ENCODE peak calls at places on chromosomes 1 and 21, in five cellular contexts. P is breast epithelium, M is Panc1, A is transverse colon, W is HCT116. F is an unnamed sample.
A peak's percentile ranks its signal among the peaks of the same experiment; 100 is the strongest.

GRCh38 chr1:98119793-98120192 is 199.0 kb upstream of the DPYD start:
- DNase-seq in P (no peak), M (no peak), A (no peak), W (no peak), F (no peak)

GRCh38 chr1:16011936-16012589 is 5.8 kb downstream of the HSPB7 start:
- DNase-seq in P (no peak), M (no peak), A (no peak), W (no peak), F (no peak)

GRCh38 chr1:89690595-89690994 is 57.7 kb downstream of the LRRC8C start:
- DNase-seq in P (no peak), M (no peak), A (no peak), W (no peak), F (no peak)

GRCh38 chr1:198919667-198920398 is 281.0 kb downstream of the PTPRC start:
- DNase-seq in P (no peak), M (no peak), A (no peak), W (no peak), F (no peak)

GRCh38 chr21:46613391-46613790 is 8.5 kb upstream of the S100B start:
- DNase-seq in P (no peak), M (no peak), A (no peak), W (no peak), F (no peak)

GRCh38 chr1:198465201-198466144 is 75.0 kb downstream of the ATP6V1G3 start:
- DNase-seq in P (no peak), M (peak; percentile 35), A (no peak), W (no peak), F (no peak)

GRCh38 chr1:226549937-226550670 is 1.5 kb downstream of the STUM start:
- DNase-seq in P (peak; percentile 33), M (no peak), A (peak; percentile 59), W (peak; percentile 12), F (peak; percentile 70)

GRCh38 chr1:213669964-213670691 is 317.6 kb upstream of the PROX1 start:
- DNase-seq in P (no peak), M (no peak), A (peak; percentile 37), W (no peak), F (no peak)

GRCh38 chr1:202706851-202707250 is 3.4 kb downstream of the SYT2 start:
- DNase-seq in P (no peak), M (no peak), A (no peak), W (no peak), F (no peak)

GRCh38 chr1:22579541-22580155 is 16.4 kb downstream of the EPHA8 start:
- DNase-seq in P (no peak), M (no peak), A (no peak), W (no peak), F (no peak)

GRCh38 chr1:89908294-89908992 is 86.5 kb upstream of the ZNF326 start:
- DNase-seq in P (no peak), M (no peak), A (no peak), W (no peak), F (no peak)

GRCh38 chr21:32386195-32386870 is 6.5 kb downstream of the URB1 start:
- DNase-seq in P (peak; percentile 34), M (no peak), A (no peak), W (no peak), F (no peak)
- TF ChIP-seq POLR2AphosphoS5 in P (no peak), M (no peak), A (no peak), W (no peak), F (no peak)

DNA sequence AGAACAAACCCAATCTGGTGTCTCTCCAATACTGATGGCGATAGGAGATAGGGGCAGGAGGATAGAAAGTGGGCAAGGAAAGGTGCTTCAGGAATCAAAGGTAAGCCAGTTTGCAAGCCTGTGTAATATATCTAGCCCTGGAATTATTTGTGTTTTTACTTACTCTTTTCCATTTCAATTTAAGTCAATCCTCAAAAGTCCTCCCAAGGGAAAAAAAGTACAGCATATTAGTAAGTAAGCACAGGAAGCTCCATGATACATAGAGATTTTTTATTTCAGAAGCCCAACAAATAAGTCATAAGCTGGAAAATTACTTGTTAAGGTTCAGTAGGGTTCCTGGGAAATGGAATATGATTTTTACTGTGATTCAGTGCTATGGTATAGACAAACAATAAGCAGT is 337.7 kb upstream of the DUSP10 start:
- DNase-seq in P (no peak), M (no peak), A (no peak), W (no peak), F (no peak)
- H3K27ac ChIP-seq in P (no peak overlapping the region), M (no peak overlapping the region), A (no peak overlapping the region), W (no peak overlapping the region), F (no peak overlapping the region)

GRCh38 chr1:40776236-40777072 is 7.1 kb upstream of the KCNQ4 start:
- DNase-seq in P (no peak), M (no peak), A (no peak), W (no peak), F (no peak)

GRCh38 chr1:40777224-40777970 is 6.2 kb upstream of the KCNQ4 start:
- DNase-seq in P (no peak), M (no peak), A (no peak), W (no peak), F (no peak)

GRCh38 chr1:40772146-40772770 is 11.3 kb upstream of the KCNQ4 start:
- DNase-seq in P (peak; percentile 43), M (no peak), A (no peak), W (no peak), F (no peak)

GRCh38 chr1:40773748-40774265 is 9.8 kb upstream of the KCNQ4 start:
- DNase-seq in P (no peak), M (no peak), A (no peak), W (no peak), F (no peak)

GRCh38 chr1:40774266-40774998 is 9.2 kb upstream of the KCNQ4 start:
- DNase-seq in P (no peak), M (peak; percentile 47), A (peak; percentile 72), W (peak; percentile 18), F (peak; percentile 53)
- TF ChIP-seq CTCF in P (no peak), M (peak; percentile 93), A (peak; percentile 82), W (peak; percentile 96), F (peak; percentile 61)

GRCh38 chr21:16535100-16535418 is 805.3 kb downstream of the USP25 start:
- DNase-seq in P (peak; percentile 82), M (no peak), A (peak; percentile 30), W (no peak), F (no peak)
- TF ChIP-seq POLR2AphosphoS5 in P (peak; percentile 27), M (no peak), A (no peak), W (no peak), F (no peak)

DNA sequence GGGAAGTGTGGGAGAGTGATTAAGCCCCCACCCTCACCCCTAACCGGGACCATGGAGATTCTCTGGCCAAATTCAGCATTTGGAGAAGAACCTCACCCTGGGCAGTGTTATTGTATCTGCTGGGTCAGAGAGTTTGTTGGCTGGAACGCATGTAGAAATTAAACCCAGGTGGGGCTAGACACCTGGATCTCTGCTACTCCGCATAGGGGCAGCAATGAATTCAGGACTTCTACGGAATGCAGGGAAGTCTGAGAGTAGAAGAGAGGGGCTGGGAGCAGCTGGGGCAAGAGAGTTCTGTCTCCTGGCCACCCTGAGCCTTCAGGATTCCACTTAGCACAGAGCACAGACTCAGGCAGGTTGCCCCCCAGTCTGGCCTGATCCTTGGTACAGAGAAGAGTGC is 3.6 kb upstream of the CRABP2 start:
- DNase-seq in P (no peak), M (no peak), A (no peak), W (no peak), F (no peak)
- H3K27ac ChIP-seq in P (peak overlapping the region; percentile 92), M (peak overlapping the region; percentile 93), A (peak overlapping the region; percentile 49), W (peak overlapping the region; percentile 66), F (no peak overlapping the region)

DNA sequence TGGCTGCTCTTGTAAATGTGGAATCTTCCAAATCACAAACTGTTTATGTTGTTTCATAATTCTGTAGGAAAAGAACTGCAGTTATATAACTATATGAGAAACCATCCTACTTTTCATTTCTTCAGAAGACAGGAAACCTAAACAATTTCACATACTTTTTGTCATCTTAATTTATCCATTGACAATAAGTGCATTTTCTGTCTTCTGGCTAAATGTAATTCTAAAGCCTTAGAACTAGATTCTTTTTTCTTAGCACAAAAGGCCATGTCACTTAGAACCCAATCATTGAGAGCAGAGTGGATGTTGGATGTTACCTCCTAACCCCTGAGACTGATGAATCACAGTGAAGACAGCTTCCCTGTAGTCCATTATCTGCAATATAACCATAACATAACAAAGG is 410.2 kb upstream of the PRMT6 start:
- DNase-seq in P (no peak), M (no peak), A (no peak), W (no peak), F (no peak)
- TF ChIP-seq CTCF in P (no peak), M (no peak), A (no peak), W (no peak), F (no peak)

DNA sequence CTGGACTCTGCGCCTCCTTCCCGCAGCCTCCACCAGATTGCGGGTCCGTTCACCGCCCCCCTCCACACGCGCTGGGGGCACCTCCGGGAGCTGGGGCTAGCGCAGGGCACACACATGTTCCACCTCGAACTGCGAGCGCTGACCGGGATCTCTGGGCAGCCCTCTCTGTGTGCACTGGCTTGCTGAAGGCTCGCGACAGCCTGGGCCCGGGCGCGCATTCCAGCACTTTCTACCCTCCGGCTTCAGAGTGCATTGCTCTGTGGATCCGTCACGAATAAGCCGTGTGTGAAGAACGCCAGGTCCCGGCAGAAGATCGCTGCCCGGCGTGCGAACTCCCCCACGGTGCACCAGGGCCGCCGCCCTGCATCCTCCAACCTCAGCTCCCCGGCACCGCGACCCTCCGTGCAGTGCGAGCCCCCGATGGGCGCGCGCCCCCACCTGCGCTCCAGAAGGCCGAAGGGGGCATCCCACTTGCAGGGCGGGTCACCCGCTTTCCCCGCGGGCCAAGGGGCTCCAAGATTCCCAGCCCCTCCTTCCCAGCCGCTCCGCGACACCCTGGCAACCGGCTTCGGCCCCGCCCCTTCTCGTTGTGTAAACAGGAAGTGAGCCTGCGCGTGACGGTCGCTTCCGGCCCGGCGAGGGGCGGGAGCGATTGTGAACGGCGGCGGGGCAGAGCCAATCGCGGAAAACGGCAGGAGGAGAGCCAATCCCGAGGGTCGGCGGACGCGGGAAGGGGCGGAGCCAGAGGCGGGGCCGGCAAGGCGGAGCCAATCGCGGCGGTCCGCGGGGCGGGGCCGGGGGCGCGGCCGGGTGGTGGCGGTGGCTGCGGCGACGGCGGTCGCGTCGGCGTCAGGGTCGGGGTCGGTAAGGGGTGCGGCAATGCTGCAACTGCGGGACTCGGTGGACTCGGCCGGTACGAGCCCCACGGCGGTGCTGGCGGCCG is at the start of gene TPRG1L:
- DNase-seq in P (peak; percentile 98), M (peak; percentile 57), A (peak; percentile 99), W (peak; percentile 82), F (peak; percentile 97)
- TF ChIP-seq POLR2AphosphoS5 in P (peak; percentile 73), M (no peak), A (peak; percentile 63), W (peak; percentile 42), F (peak; percentile 79)

GRCh38 chr1:32195531-32195930 is 4.9 kb upstream of the CCDC28B start:
- DNase-seq in P (no peak), M (no peak), A (no peak), W (no peak), F (no peak)
- H3K27ac ChIP-seq in P (no peak overlapping the region), M (no peak overlapping the region), A (no peak overlapping the region), W (no peak overlapping the region), F (no peak overlapping the region)